ENCODE peak calls at places on chromosomes 7 and 10, in six cellular contexts. C is activated CD8-positive, alpha-beta memory T cell treated with anti-CD3 and anti-CD28 coated beads, Interleukin-2, amount 10 ng/mL, durations not matched to agents 7 days and 5 days; W is activated CD4-positive, alpha-beta T cell treated with anti-CD3 and anti-CD28 coated beads, Interleukin-2, amount 50 U/mL, for 4 hours; A is effector CD4-positive, alpha-beta T cell; V is SW480; U is activated CD4-positive, CD25-positive, alpha-beta regulatory T cell treated with anti-CD3 and anti-CD28 coated beads, Interleukin-2, amount 50 U/mL, for 72 hours. Y is an unnamed sample.
A peak's percentile ranks its signal among the peaks of the same experiment; 100 is the strongest.

GRCh38 chr10:43196981-43197833 is 59.0 kb downstream of the CSGALNACT2 start:
- DNase-seq in C (peak; percentile 37), W (no peak), A (no peak), V (no peak), U (no peak), Y (no peak)

GRCh38 chr7:151249732-151250072 is 1.2 kb upstream of the SMARCD3 start:
- DNase-seq in C (no peak), W (no peak), A (no peak), V (peak; percentile 47), U (no peak), Y (no peak)

GRCh38 chr10:29160110-29160669 is 128.7 kb upstream of the LYZL1 start:
- DNase-seq in C (no peak), W (no peak), A (no peak), V (peak; percentile 96), U (no peak), Y (no peak)

GRCh38 chr7:55030314-55030713 is 11.5 kb downstream of the EGFR start:
- DNase-seq in C (no peak), W (no peak), A (no peak), V (no peak), U (no peak), Y (no peak)

GRCh38 chr10:60921631-60922030 is 22.4 kb downstream of the RHOBTB1 start:
- DNase-seq in C (no peak), W (no peak), A (no peak), V (no peak), U (no peak), Y (no peak)

GRCh38 chr10:30057421-30057841 is 2.0 kb downstream of the JCAD start:
- DNase-seq in C (no peak), W (no peak), A (no peak), V (no peak), U (no peak), Y (no peak)

GRCh38 chr7:40156988-40157387 is 22.2 kb downstream of the SUGCT start:
- DNase-seq in C (no peak), W (no peak), A (no peak), V (no peak), U (no peak), Y (no peak)

GRCh38 chr7:100444311-100445278 is 8.3 kb upstream of the PPP1R35 start:
- DNase-seq in C (no peak), W (no peak), A (no peak), V (peak; percentile 71), U (peak; percentile 31), Y (peak; percentile 87)

GRCh38 chr10:53697038-53697437 is 924.5 kb upstream of the MBL2 start:
- DNase-seq in C (no peak), W (no peak), A (no peak), V (no peak), U (no peak), Y (no peak)

GRCh38 chr7:66069732-66070131 is 5.9 kb upstream of the ASL start:
- DNase-seq in C (no peak), W (no peak), A (no peak), V (no peak), U (no peak), Y (no peak)

GRCh38 chr7:117004899-117005298 is 51.6 kb downstream of the ST7 start:
- DNase-seq in C (no peak), W (no peak), A (no peak), V (no peak), U (no peak), Y (no peak)

GRCh38 chr10:28983799-28984198 is 305.1 kb upstream of the LYZL1 start:
- DNase-seq in C (no peak), W (no peak), A (no peak), V (no peak), U (no peak), Y (no peak)

GRCh38 chr10:73917566-73918305 is 6.8 kb downstream of the PLAU start:
- DNase-seq in C (no peak), W (no peak), A (no peak), V (no peak), U (no peak), Y (no peak)

GRCh38 chr10:73386583-73386982 is 27.3 kb downstream of the ANXA7 start:
- DNase-seq in C (no peak), W (no peak), A (no peak), V (no peak), U (no peak), Y (no peak)

GRCh38 chr10:59434463-59435326 is 72.3 kb upstream of the FAM13C start:
- DNase-seq in C (no peak), W (no peak), A (no peak), V (no peak), U (no peak), Y (no peak)

GRCh38 chr10:106023329-106023728 is 1141.2 kb downstream of the SORCS1 start:
- DNase-seq in C (no peak), W (no peak), A (no peak), V (no peak), U (no peak), Y (no peak)

GRCh38 chr7:46819819-46820218 is 762.1 kb downstream of the TNS3 start:
- DNase-seq in C (no peak), W (no peak), A (no peak), V (no peak), U (no peak), Y (no peak)

GRCh38 chr10:26486985-26487850 is 49.1 kb downstream of the APBB1IP start:
- DNase-seq in C (peak; percentile 84), W (peak; percentile 59), A (peak; percentile 72), V (peak; percentile 44), U (peak; percentile 56), Y (peak; percentile 68)

GRCh38 chr10:110358869-110359629 is 54.3 kb upstream of the SMNDC1 start:
- DNase-seq in C (no peak), W (no peak), A (no peak), V (peak; percentile 62), U (peak; percentile 23), Y (no peak)

GRCh38 chr7:7176421-7177043 is 5.8 kb upstream of the C1GALT1 start:
- DNase-seq in C (no peak), W (no peak), A (no peak), V (peak; percentile 91), U (no peak), Y (no peak)

GRCh38 chr10:124162136-124162535 is 68.7 kb upstream of the CHST15 start:
- DNase-seq in C (no peak), W (no peak), A (no peak), V (no peak), U (no peak), Y (no peak)

GRCh38 chr10:113557389-113558321 is 4.8 kb downstream of the HABP2 start:
- DNase-seq in C (no peak), W (no peak), A (no peak), V (no peak), U (no peak), Y (no peak)

GRCh38 chr10:64574371-64574770 is 1053.2 kb downstream of the REEP3 start:
- DNase-seq in C (no peak), W (no peak), A (no peak), V (no peak), U (no peak), Y (no peak)

GRCh38 chr10:36256905-36257304 is 614.8 kb upstream of the FZD8 start:
- DNase-seq in C (no peak), W (no peak), A (no peak), V (no peak), U (no peak), Y (no peak)

GRCh38 chr10:8312861-8313260 is 258.4 kb downstream of the GATA3 start:
- DNase-seq in C (no peak), W (no peak), A (no peak), V (no peak), U (no peak), Y (no peak)

GRCh38 chr10:79628988-79629954 is 18.5 kb downstream of the SFTPA1 start:
- DNase-seq in C (no peak), W (no peak), A (no peak), V (no peak), U (no peak), Y (no peak)

GRCh38 chr10:18224626-18225445 is 84.6 kb downstream of the CACNB2 start:
- DNase-seq in C (no peak), W (no peak), A (no peak), V (no peak), U (no peak), Y (no peak)

GRCh38 chr7:2510909-2511768 is 8.4 kb upstream of the LFNG start:
- DNase-seq in C (peak; percentile 67), W (no peak), A (peak; percentile 52), V (no peak), U (peak; percentile 69), Y (peak; percentile 91)

GRCh38 chr10:124004372-124004928 is 88.9 kb downstream of the CHST15 start:
- DNase-seq in C (no peak), W (no peak), A (no peak), V (no peak), U (no peak), Y (peak; percentile 18)

Y was measured in CD14-positive monocyte.